ENCODE peak calls at places on chromosomes 1 and 21, in ten cellular contexts. X is heart left ventricle, P is stomach, M is adrenal gland, D is Karpas-422, R is A549, I is mucosa of descending colon, W is transverse colon, U is adipocyte, K is small intestine. O is an unnamed sample.

GRCh38 chr1:209064850-209065249 is 518.7 kb upstream of the CAMK1G start:
- DNase-seq in X (no peak), M (no peak), W (no peak), K (no peak), D (no peak), P (no peak), R (no peak), I (no peak), U (no peak), O (no peak)

GRCh38 chr1:159756397-159756796 is 24.4 kb upstream of the DUSP23 start:
- DNase-seq in X (no peak), I (peak; percentile 17), U (peak; percentile 75), R (no peak), K (peak; percentile 26), P (no peak), D (no peak), M (peak; percentile 27), W (no peak), O (no peak)

GRCh38 chr1:154556422-154556821 is 2.0 kb downstream of the UBE2Q1 start:
- DNase-seq in M (peak; percentile 37), W (no peak), I (no peak), K (no peak), P (no peak), U (peak; percentile 67), R (no peak), X (peak; percentile 46), D (no peak), O (no peak)

GRCh38 chr1:226134170-226135058 is 52.1 kb downstream of the ACBD3 start:
- DNase-seq in I (no peak), K (no peak), W (no peak), M (no peak), D (no peak), R (no peak), U (no peak), X (no peak), P (no peak), O (peak; percentile 27)

GRCh38 chr1:154840557-154841176 is 29.4 kb downstream of the KCNN3 start:
- DNase-seq in D (no peak), K (no peak), P (no peak), W (no peak), M (no peak), I (no peak), R (no peak), U (no peak), X (no peak), O (no peak)

GRCh38 chr1:167854184-167854583 is 59.8 kb downstream of the ADCY10 start:
- DNase-seq in I (no peak), K (no peak), D (no peak), U (no peak), P (no peak), M (no peak), X (no peak), R (no peak), W (no peak), O (no peak)

GRCh38 chr21:45466330-45467220 is 61.6 kb downstream of the COL18A1 start:
- DNase-seq in K (no peak), X (no peak), U (no peak), W (no peak), P (no peak), R (no peak), I (no peak), M (no peak), D (no peak), O (no peak)

GRCh38 chr1:201465698-201466290 is 3.2 kb downstream of the PHLDA3 start:
- DNase-seq in X (no peak), W (no peak), R (no peak), D (no peak), M (no peak), U (no peak), P (no peak), I (no peak), K (no peak), O (no peak)

GRCh38 chr1:184802739-184803492 is 48.3 kb upstream of the EDEM3 start:
- DNase-seq in D (no peak), P (no peak), K (no peak), I (no peak), R (no peak), M (no peak), W (no peak), U (peak; percentile 73), X (no peak), O (no peak)

GRCh38 chr21:42695324-42696025 is 42.1 kb downstream of the PDE9A start:
- DNase-seq in P (no peak), M (no peak), R (no peak), I (peak; percentile 21), K (no peak), U (peak; percentile 17), W (no peak), D (no peak), X (peak; percentile 37), O (no peak)

GRCh38 chr21:16767201-16767600 is 745.6 kb upstream of the CXADR start:
- DNase-seq in I (no peak), K (no peak), R (no peak), D (no peak), M (no peak), P (no peak), X (no peak), W (no peak), U (no peak), O (no peak)

GRCh38 chr21:16773206-16773605 is 739.6 kb upstream of the CXADR start:
- DNase-seq in D (no peak), I (no peak), K (no peak), P (no peak), X (no peak), R (no peak), W (no peak), U (peak; percentile 65), M (no peak), O (no peak)

GRCh38 chr21:16770279-16770678 is 742.6 kb upstream of the CXADR start:
- DNase-seq in K (no peak), X (no peak), R (no peak), D (no peak), I (no peak), P (no peak), W (no peak), M (no peak), U (peak; percentile 31), O (no peak)

GRCh38 chr21:16768096-16768495 is 744.7 kb upstream of the CXADR start:
- DNase-seq in U (no peak), W (no peak), P (no peak), X (no peak), K (no peak), D (no peak), I (no peak), R (no peak), M (no peak), O (no peak)
- H3K4me1 ChIP-seq in U (no peaks in the 10 kb centered on the region), W (no peaks in the 10 kb centered on the region), P (no peaks in the 10 kb centered on the region), X (no peaks in the 10 kb centered on the region), K (no peaks in the 10 kb centered on the region), D (no peaks in the 10 kb centered on the region), I (no peaks in the 10 kb centered on the region), R (no peaks in the 10 kb centered on the region), M (no peaks in the 10 kb centered on the region), O (no peaks in the 10 kb centered on the region)

GRCh38 chr1:165855010-165855838 is 27.8 kb downstream of the UCK2 start:
- DNase-seq in K (no peak), I (no peak), X (no peak), P (no peak), U (no peak), W (no peak), R (no peak), M (no peak), D (no peak), O (no peak)
- H3K4me1 ChIP-seq in K (peaks cover 18% of the 10 kb centered on the region), I (peaks cover 49% of the 10 kb centered on the region), X (no peaks in the 10 kb centered on the region), P (peaks cover 18% of the 10 kb centered on the region), U (peaks cover 42% of the 10 kb centered on the region), W (peaks cover 7% of the 10 kb centered on the region), R (peaks cover 84% of the 10 kb centered on the region), M (no peaks in the 10 kb centered on the region), D (peaks cover 46% of the 10 kb centered on the region), O (peaks cover 38% of the 10 kb centered on the region)

GRCh38 chr1:200043330-200043668 is 15.8 kb downstream of the NR5A2 start:
- DNase-seq in R (no peak), K (no peak), X (no peak), U (no peak), W (no peak), D (no peak), I (no peak), P (no peak), M (no peak), O (no peak)
- H3K4me1 ChIP-seq in R (peaks cover 36% of the 10 kb centered on the region), K (no peaks in the 10 kb centered on the region), X (no peaks in the 10 kb centered on the region), U (peaks cover 18% of the 10 kb centered on the region), W (no peaks in the 10 kb centered on the region), D (no peaks in the 10 kb centered on the region), I (peaks cover 5% of the 10 kb centered on the region), P (peaks cover 36% of the 10 kb centered on the region), M (no peaks in the 10 kb centered on the region), O (peaks cover 10% of the 10 kb centered on the region)

GRCh38 chr1:12465126-12465525 is 152.9 kb downstream of the DHRS3 start:
- DNase-seq in D (no peak), P (no peak), W (no peak), I (no peak), M (no peak), K (no peak), U (no peak), R (no peak), X (no peak), O (no peak)
- H3K4me1 ChIP-seq in D (peaks cover 6% of the 10 kb centered on the region), P (peaks cover 43% of the 10 kb centered on the region), W (peaks cover 41% of the 10 kb centered on the region), I (peaks cover 5% of the 10 kb centered on the region), M (peaks cover 3% of the 10 kb centered on the region), K (peaks cover 5% of the 10 kb centered on the region), U (peaks cover 50% of the 10 kb centered on the region), R (peaks cover 19% of the 10 kb centered on the region), X (no peaks in the 10 kb centered on the region), O (peaks cover 20% of the 10 kb centered on the region)

DNA sequence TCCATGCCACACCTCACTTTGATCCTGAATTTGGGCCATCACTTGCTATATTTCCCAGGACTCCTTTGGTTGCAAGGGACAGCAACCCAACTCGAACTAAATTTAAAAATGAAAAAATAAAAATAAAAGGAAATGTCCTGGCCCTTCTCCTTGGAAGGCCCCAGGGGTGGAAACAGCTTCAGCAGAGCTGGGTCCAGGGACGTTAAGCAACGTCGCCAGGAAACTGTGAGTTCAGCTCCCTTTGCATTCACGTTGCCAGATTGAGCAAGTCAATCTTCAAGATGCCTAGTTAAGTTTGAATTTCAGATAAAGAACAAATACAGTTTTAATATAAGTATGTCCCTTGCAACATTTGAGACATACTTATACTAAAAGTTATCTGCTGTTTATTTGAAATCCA is 14.6 kb upstream of the SPSB1 start:
- DNase-seq in M (no peak), D (no peak), W (no peak), P (no peak), R (no peak), X (no peak), I (no peak), U (no peak), K (no peak), O (no peak)
- H3K4me1 ChIP-seq in M (peaks cover 10% of the 10 kb centered on the region), D (no peaks in the 10 kb centered on the region), W (peaks cover 15% of the 10 kb centered on the region), P (peaks cover 15% of the 10 kb centered on the region), R (peaks cover 28% of the 10 kb centered on the region), X (no peaks in the 10 kb centered on the region), I (peaks cover 20% of the 10 kb centered on the region), U (peaks cover 59% of the 10 kb centered on the region), K (peaks cover 14% of the 10 kb centered on the region), O (no peaks in the 10 kb centered on the region)

O was measured in lung.